ENCODE peak calls at places on chromosome 4, in nine cellular contexts. D is left ventricle myocardium inferior; Y is mucosa of gallbladder; P is HT-29; Z is stimulated activated CD4-positive, alpha-beta T cell treated with anti-CD3 and anti-CD28 coated beads, Interleukin-15, amount 100 ng/mL, for 1 hour; O is heart right ventricle; A is colonic mucosa; W is activated naive CD8-positive, alpha-beta T cell treated with anti-CD3 and anti-CD28 coated beads, Interleukin-2, amount 50 U/mL, for 16 hours; L is COR-L47. Q is an unnamed sample.

GRCh38 chr4:143728171-143728570 is 27.7 kb upstream of the FREM3 start:
- DNase-seq in D (no peak), Y (no peak), P (no peak), Z (no peak), O (no peak), A (no peak), W (no peak), L (no peak), Q (no peak)

GRCh38 chr4:24949970-24950369 is 37.1 kb upstream of the CCDC149 start:
- DNase-seq in D (no peak), Y (no peak), P (no peak), Z (no peak), O (no peak), A (no peak), W (no peak), L (no peak), Q (no peak)

GRCh38 chr4:22764183-22764582 is 71.4 kb downstream of the GBA3 start:
- DNase-seq in D (no peak), Y (no peak), P (no peak), Z (no peak), O (no peak), A (no peak), W (no peak), L (no peak), Q (no peak)

GRCh38 chr4:11418610-11419009 is 10.1 kb downstream of the HS3ST1 start:
- DNase-seq in D (no peak), Y (no peak), P (peak), Z (no peak), O (no peak), A (no peak), W (no peak), L (no peak), Q (no peak)

GRCh38 chr4:16765549-16765948 is 132.9 kb downstream of the LDB2 start:
- DNase-seq in D (no peak), Y (no peak), P (no peak), Z (no peak), O (no peak), A (no peak), W (no peak), L (no peak), Q (no peak)

GRCh38 chr4:99811850-99812249 is 4.8 kb upstream of the DAPP1 start:
- DNase-seq in D (no peak), Y (no peak), P (peak), Z (no peak), O (peak), A (peak), W (no peak), L (peak), Q (no peak)

GRCh38 chr4:39255266-39255665 is 72.9 kb downstream of the WDR19 start:
- DNase-seq in D (no peak), Y (no peak), P (no peak), Z (no peak), O (no peak), A (no peak), W (no peak), L (no peak), Q (peak)

GRCh38 chr4:84967292-84967651 is 782 bp upstream of the WDFY3 start:
- DNase-seq in D (no peak), Y (peak), P (no peak), Z (no peak), O (peak), A (peak), W (no peak), L (no peak), Q (peak)

GRCh38 chr4:130820448-130820847 is 1724.5 kb downstream of the C4orf33 start:
- DNase-seq in D (no peak), Y (no peak), P (no peak), Z (no peak), O (no peak), A (no peak), W (no peak), L (no peak), Q (no peak)

GRCh38 chr4:158801066-158801465 is 32.2 kb downstream of the FNIP2 start:
- DNase-seq in D (no peak), Y (peak), P (peak), Z (no peak), O (no peak), A (no peak), W (no peak), L (no peak), Q (no peak)

GRCh38 chr4:110626532-110627153 is 3.8 kb upstream of the PITX2 start:
- DNase-seq in D (no peak), Y (no peak), P (no peak), Z (no peak), O (no peak), A (no peak), W (no peak), L (no peak), Q (no peak)

GRCh38 chr4:122041312-122041711 is 89.5 kb upstream of the TRPC3 start:
- DNase-seq in D (no peak), Y (no peak), P (no peak), Z (no peak), O (peak), A (no peak), W (no peak), L (no peak), Q (no peak)

GRCh38 chr4:180745019-180745418 is 1498.2 kb upstream of the TENM3 start:
- DNase-seq in D (no peak), Y (no peak), P (no peak), Z (no peak), O (no peak), A (no peak), W (no peak), L (no peak), Q (no peak)

GRCh38 chr4:17662694-17663093 is 48.3 kb downstream of the MED28 start:
- DNase-seq in D (no peak), Y (no peak), P (no peak), Z (no peak), O (no peak), A (no peak), W (no peak), L (no peak), Q (peak)

GRCh38 chr4:170374770-170375169 is 285.0 kb upstream of the AADAT start:
- DNase-seq in D (no peak), Y (no peak), P (peak), Z (no peak), O (no peak), A (peak), W (no peak), L (no peak), Q (peak)

GRCh38 chr4:3712936-3713335 is 53.2 kb upstream of the ADRA2C start:
- DNase-seq in D (peak), Y (no peak), P (no peak), Z (no peak), O (no peak), A (no peak), W (no peak), L (no peak), Q (no peak)

GRCh38 chr4:26248647-26249046 is 72.2 kb upstream of the RBPJ start:
- DNase-seq in D (no peak), Y (peak), P (no peak), Z (no peak), O (peak), A (peak), W (no peak), L (peak), Q (peak)

GRCh38 chr4:1644906-1645657 is 39.0 kb downstream of the FAM53A start:
- DNase-seq in D (peak), Y (peak), P (no peak), Z (no peak), O (peak), A (no peak), W (no peak), L (no peak), Q (no peak)

GRCh38 chr4:164318350-164318749 is 435.6 kb upstream of the SMIM31 start:
- DNase-seq in D (no peak), Y (no peak), P (no peak), Z (no peak), O (no peak), A (no peak), W (no peak), L (no peak), Q (no peak)

GRCh38 chr4:159444668-159445067 is 341.8 kb downstream of the RAPGEF2 start:
- DNase-seq in D (no peak), Y (no peak), P (no peak), Z (no peak), O (no peak), A (no peak), W (no peak), L (no peak), Q (peak)

GRCh38 chr4:10281996-10282395 is 165.4 kb upstream of the WDR1 start:
- DNase-seq in D (no peak), Y (no peak), P (no peak), Z (no peak), O (no peak), A (no peak), W (no peak), L (no peak), Q (no peak)

GRCh38 chr4:126405369-126405982 is 1090.7 kb downstream of the FAT4 start:
- DNase-seq in D (no peak), Y (no peak), P (peak), Z (no peak), O (no peak), A (no peak), W (no peak), L (peak), Q (no peak)

GRCh38 chr4:168199262-168199957 is 107.1 kb downstream of the ANXA10 start:
- DNase-seq in D (no peak), Y (no peak), P (no peak), Z (no peak), O (no peak), A (no peak), W (no peak), L (no peak), Q (no peak)

GRCh38 chr4:43990968-43991367 is 457.6 kb downstream of the KCTD8 start:
- DNase-seq in D (no peak), Y (no peak), P (no peak), Z (no peak), O (no peak), A (no peak), W (no peak), L (no peak), Q (no peak)

GRCh38 chr4:127141857-127142256 is 490.9 kb upstream of the INTU start:
- DNase-seq in D (no peak), Y (no peak), P (no peak), Z (no peak), O (no peak), A (no peak), W (no peak), L (no peak), Q (peak)

GRCh38 chr4:137980641-137981040 is 261.5 kb downstream of the SLC7A11 start:
- DNase-seq in D (no peak), Y (no peak), P (no peak), Z (no peak), O (no peak), A (no peak), W (no peak), L (no peak), Q (no peak)

GRCh38 chr4:85681194-85681803 is 206.3 kb downstream of the ARHGAP24 start:
- DNase-seq in D (no peak), Y (peak), P (no peak), Z (no peak), O (peak), A (peak), W (no peak), L (no peak), Q (peak)

GRCh38 chr4:139635966-139636365 is 29.7 kb upstream of the MGST2 start:
- DNase-seq in D (no peak), Y (no peak), P (no peak), Z (no peak), O (no peak), A (no peak), W (no peak), L (no peak), Q (no peak)

GRCh38 chr4:168765726-168766125 is 244.3 kb downstream of the CBR4 start:
- DNase-seq in D (peak), Y (peak), P (peak), Z (no peak), O (peak), A (peak), W (no peak), L (no peak), Q (peak)

GRCh38 chr4:122099896-122100295 is 52.2 kb upstream of the BLTP1 start:
- DNase-seq in D (no peak), Y (no peak), P (no peak), Z (no peak), O (no peak), A (no peak), W (no peak), L (no peak), Q (peak)

GRCh38 chr4:187444061-187444460 is 551.5 kb upstream of the ZFP42 start:
- DNase-seq in D (no peak), Y (no peak), P (no peak), Z (no peak), O (no peak), A (no peak), W (no peak), L (no peak), Q (no peak)

GRCh38 chr4:1813915-1814314 is 20.8 kb downstream of the FGFR3 start:
- DNase-seq in D (no peak), Y (no peak), P (no peak), Z (no peak), O (no peak), A (no peak), W (no peak), L (no peak), Q (no peak)

GRCh38 chr4:74105656-74106275 is 6.8 kb upstream of the CXCL2 start:
- DNase-seq in D (no peak), Y (no peak), P (no peak), Z (no peak), O (peak), A (no peak), W (no peak), L (no peak), Q (no peak)

GRCh38 chr4:41678086-41678485 is 70.4 kb downstream of the PHOX2B start:
- DNase-seq in D (no peak), Y (no peak), P (no peak), Z (no peak), O (no peak), A (no peak), W (no peak), L (no peak), Q (peak)

GRCh38 chr4:189090174-189090814 is 850.4 kb upstream of the FRG1 start:
- DNase-seq in D (no peak), Y (no peak), P (peak), Z (no peak), O (no peak), A (no peak), W (no peak), L (peak), Q (peak)

GRCh38 chr4:48596336-48596735 is 106.3 kb downstream of the ZAR1 start:
- DNase-seq in D (no peak), Y (no peak), P (no peak), Z (no peak), O (no peak), A (no peak), W (no peak), L (no peak), Q (no peak)

GRCh38 chr4:17561195-17561909 is 15.6 kb upstream of the LAP3 start:
- DNase-seq in D (no peak), Y (no peak), P (no peak), Z (no peak), O (no peak), A (no peak), W (no peak), L (no peak), Q (peak)

GRCh38 chr4:113692809-113693411 is 68.6 kb downstream of the CAMK2D start:
- DNase-seq in D (no peak), Y (no peak), P (peak), Z (no peak), O (no peak), A (no peak), W (no peak), L (no peak), Q (no peak)